ENCODE peak calls at places on chromosomes 6 and 20, in nine cellular contexts. One of them, this sample, is unnamed.

GRCh38 chr6:31609519-31610406 is 5.3 kb upstream of the AIF1 start:
- DNase-seq in mammary epithelial cell: no peak
- DNase-seq in K562: peak; percentile 42
- DNase-seq in transverse colon: no peak
- DNase-seq in aorta: no peak
- DNase-seq in neural progenitor cell: no peak
- DNase-seq in fibroblast of lung: no peak
- DNase-seq in mesenchymal stem cell: no peak
- DNase-seq in small intestine: no peak
- DNase-seq in this sample: no peak

GRCh38 chr6:132841967-132842366 is 27.6 kb downstream of the RPS12 start:
- DNase-seq in mammary epithelial cell: no peak
- DNase-seq in K562: no peak
- DNase-seq in transverse colon: no peak
- DNase-seq in aorta: no peak
- DNase-seq in neural progenitor cell: no peak
- DNase-seq in fibroblast of lung: no peak
- DNase-seq in mesenchymal stem cell: no peak
- DNase-seq in small intestine: no peak
- DNase-seq in this sample: no peak

GRCh38 chr6:42279144-42279781 is 61.6 kb upstream of the MRPS10 start:
- DNase-seq in mammary epithelial cell: peak; percentile 67
- DNase-seq in K562: no peak
- DNase-seq in transverse colon: peak; percentile 70
- DNase-seq in aorta: no peak
- DNase-seq in neural progenitor cell: no peak
- DNase-seq in fibroblast of lung: peak; percentile 51
- DNase-seq in mesenchymal stem cell: no peak
- DNase-seq in small intestine: peak; percentile 94
- DNase-seq in this sample: no peak

GRCh38 chr6:52392944-52393343 is 27.2 kb upstream of the EFHC1 start:
- DNase-seq in mammary epithelial cell: peak; percentile 57
- DNase-seq in K562: no peak
- DNase-seq in transverse colon: no peak
- DNase-seq in aorta: no peak
- DNase-seq in neural progenitor cell: no peak
- DNase-seq in fibroblast of lung: peak; percentile 84
- DNase-seq in mesenchymal stem cell: peak; percentile 51
- DNase-seq in small intestine: peak; percentile 33
- DNase-seq in this sample: no peak

GRCh38 chr6:76230711-76231110 is 158.2 kb upstream of the IMPG1 start:
- DNase-seq in mammary epithelial cell: peak; percentile 1
- DNase-seq in K562: no peak
- DNase-seq in transverse colon: no peak
- DNase-seq in aorta: no peak
- DNase-seq in neural progenitor cell: no peak
- DNase-seq in fibroblast of lung: no peak
- DNase-seq in mesenchymal stem cell: no peak
- DNase-seq in small intestine: no peak
- DNase-seq in this sample: no peak

GRCh38 chr6:143675946-143676345 is 1.8 kb upstream of the PHACTR2 start:
- DNase-seq in mammary epithelial cell: no peak
- DNase-seq in K562: no peak
- DNase-seq in transverse colon: no peak
- DNase-seq in aorta: no peak
- DNase-seq in neural progenitor cell: no peak
- DNase-seq in fibroblast of lung: peak; percentile 64
- DNase-seq in mesenchymal stem cell: peak; percentile 46
- DNase-seq in small intestine: no peak
- DNase-seq in this sample: no peak

GRCh38 chr6:78598966-78599365 is 268.4 kb upstream of the IRAK1BP1 start:
- DNase-seq in mammary epithelial cell: peak; percentile 98
- DNase-seq in K562: no peak
- DNase-seq in transverse colon: no peak
- DNase-seq in aorta: no peak
- DNase-seq in neural progenitor cell: no peak
- DNase-seq in fibroblast of lung: peak; percentile 99
- DNase-seq in mesenchymal stem cell: peak; percentile 76
- DNase-seq in small intestine: no peak
- DNase-seq in this sample: no peak

GRCh38 chr20:53891306-53891894 is 179.0 kb downstream of the BCAS1 start:
- DNase-seq in mammary epithelial cell: no peak
- DNase-seq in K562: no peak
- DNase-seq in transverse colon: no peak
- DNase-seq in aorta: no peak
- DNase-seq in neural progenitor cell: no peak
- DNase-seq in fibroblast of lung: no peak
- DNase-seq in mesenchymal stem cell: peak; percentile 86
- DNase-seq in small intestine: no peak
- DNase-seq in this sample: no peak

GRCh38 chr6:89895273-89895874 is 1.1 kb downstream of the GJA10 start:
- DNase-seq in mammary epithelial cell: peak; percentile 58
- DNase-seq in K562: no peak
- DNase-seq in transverse colon: no peak
- DNase-seq in aorta: no peak
- DNase-seq in neural progenitor cell: peak; percentile 85
- DNase-seq in fibroblast of lung: peak; percentile 62
- DNase-seq in mesenchymal stem cell: peak; percentile 74
- DNase-seq in small intestine: peak; percentile 4
- DNase-seq in this sample: no peak

GRCh38 chr6:37678078-37678846 is 19.4 kb downstream of the MDGA1 start:
- DNase-seq in mammary epithelial cell: no peak
- DNase-seq in K562: no peak
- DNase-seq in transverse colon: no peak
- DNase-seq in aorta: no peak
- DNase-seq in neural progenitor cell: no peak
- DNase-seq in fibroblast of lung: no peak
- DNase-seq in mesenchymal stem cell: no peak
- DNase-seq in small intestine: no peak
- DNase-seq in this sample: no peak

GRCh38 chr20:56875052-56875663 is 246.1 kb downstream of the TFAP2C start:
- DNase-seq in mammary epithelial cell: peak; percentile 91
- DNase-seq in K562: no peak
- DNase-seq in transverse colon: peak; percentile 10
- DNase-seq in aorta: no peak
- DNase-seq in neural progenitor cell: no peak
- DNase-seq in fibroblast of lung: peak; percentile 75
- DNase-seq in mesenchymal stem cell: peak; percentile 82
- DNase-seq in small intestine: no peak
- DNase-seq in this sample: no peak

GRCh38 chr20:59403261-59403961 is 103.0 kb downstream of the EDN3 start:
- DNase-seq in mammary epithelial cell: no peak
- DNase-seq in K562: peak; percentile 96
- DNase-seq in transverse colon: peak; percentile 62
- DNase-seq in aorta: peak; percentile 85
- DNase-seq in neural progenitor cell: peak; percentile 87
- DNase-seq in fibroblast of lung: no peak
- DNase-seq in mesenchymal stem cell: no peak
- DNase-seq in small intestine: peak; percentile 49
- DNase-seq in this sample: no peak

GRCh38 chr6:137933696-137934095 is 66.6 kb downstream of the TNFAIP3 start:
- DNase-seq in mammary epithelial cell: peak; percentile 95
- DNase-seq in K562: no peak
- DNase-seq in transverse colon: no peak
- DNase-seq in aorta: no peak
- DNase-seq in neural progenitor cell: no peak
- DNase-seq in fibroblast of lung: peak; percentile 82
- DNase-seq in mesenchymal stem cell: no peak
- DNase-seq in small intestine: no peak
- DNase-seq in this sample: peak; percentile 56

GRCh38 chr6:73323323-73323722 is 30.8 kb downstream of the DPPA5 start:
- DNase-seq in mammary epithelial cell: no peak
- DNase-seq in K562: no peak
- DNase-seq in transverse colon: no peak
- DNase-seq in aorta: no peak
- DNase-seq in neural progenitor cell: peak; percentile 43
- DNase-seq in fibroblast of lung: no peak
- DNase-seq in mesenchymal stem cell: no peak
- DNase-seq in small intestine: no peak
- DNase-seq in this sample: no peak

GRCh38 chr6:13480631-13481501 is 6.5 kb downstream of the GFOD1 start:
- DNase-seq in mammary epithelial cell: peak; percentile 33
- DNase-seq in K562: no peak
- DNase-seq in transverse colon: no peak
- DNase-seq in aorta: no peak
- DNase-seq in neural progenitor cell: no peak
- DNase-seq in fibroblast of lung: peak; percentile 76
- DNase-seq in mesenchymal stem cell: no peak
- DNase-seq in small intestine: no peak
- DNase-seq in this sample: no peak

GRCh38 chr20:40488401-40488800 is 200.6 kb downstream of the MAFB start:
- DNase-seq in mammary epithelial cell: peak; percentile 60
- DNase-seq in K562: no peak
- DNase-seq in transverse colon: no peak
- DNase-seq in aorta: no peak
- DNase-seq in neural progenitor cell: no peak
- DNase-seq in fibroblast of lung: no peak
- DNase-seq in mesenchymal stem cell: no peak
- DNase-seq in small intestine: no peak
- DNase-seq in this sample: no peak

GRCh38 chr6:93079061-93079460 is 340.3 kb downstream of the EPHA7 start:
- DNase-seq in mammary epithelial cell: no peak
- DNase-seq in K562: no peak
- DNase-seq in transverse colon: no peak
- DNase-seq in aorta: no peak
- DNase-seq in neural progenitor cell: no peak
- DNase-seq in fibroblast of lung: no peak
- DNase-seq in mesenchymal stem cell: no peak
- DNase-seq in small intestine: no peak
- DNase-seq in this sample: no peak

GRCh38 chr6:81731814-81732213 is 20.7 kb downstream of the TENT5A start:
- DNase-seq in mammary epithelial cell: no peak
- DNase-seq in K562: no peak
- DNase-seq in transverse colon: no peak
- DNase-seq in aorta: no peak
- DNase-seq in neural progenitor cell: no peak
- DNase-seq in fibroblast of lung: peak; percentile 83
- DNase-seq in mesenchymal stem cell: peak; percentile 31
- DNase-seq in small intestine: no peak
- DNase-seq in this sample: no peak

DNA sequence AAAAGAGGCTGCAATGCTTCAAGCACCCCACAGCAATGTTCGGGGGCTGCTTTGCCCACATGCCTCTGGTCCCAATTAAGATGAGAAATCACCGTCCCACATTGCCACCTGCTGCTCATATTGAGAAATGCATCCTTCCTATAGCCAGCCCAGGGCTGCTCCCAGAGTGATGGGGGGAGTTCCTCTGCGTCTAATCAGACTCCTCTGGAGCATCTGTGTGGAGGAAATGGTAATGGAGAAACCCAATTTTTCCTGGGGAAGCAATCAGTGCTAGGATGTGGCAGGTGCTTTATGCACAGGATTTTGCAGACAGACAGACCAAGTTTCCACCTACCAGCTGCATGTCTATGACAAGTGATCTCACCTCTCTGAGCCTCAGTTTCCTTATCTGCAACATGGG is 33.6 kb downstream of the PTGIS start:
- DNase-seq in mammary epithelial cell: peak; percentile 36
- DNase-seq in K562: peak; percentile 81
- DNase-seq in transverse colon: peak; percentile 52
- DNase-seq in aorta: no peak
- DNase-seq in neural progenitor cell: peak; percentile 81
- DNase-seq in fibroblast of lung: peak; percentile 19
- DNase-seq in mesenchymal stem cell: peak; percentile 60
- DNase-seq in small intestine: peak; percentile 54
- DNase-seq in this sample: no peak
- H3K36me3 ChIP-seq in mammary epithelial cell: no peaks in the 10 kb centered on the region
- H3K36me3 ChIP-seq in K562: no peaks in the 10 kb centered on the region
- H3K36me3 ChIP-seq in transverse colon: no peaks in the 10 kb centered on the region
- H3K36me3 ChIP-seq in aorta: peaks cover 7% of the 10 kb centered on the region
- H3K36me3 ChIP-seq in neural progenitor cell: peaks cover 6% of the 10 kb centered on the region
- H3K36me3 ChIP-seq in fibroblast of lung: no peaks in the 10 kb centered on the region
- H3K36me3 ChIP-seq in mesenchymal stem cell: peaks cover 98% of the 10 kb centered on the region
- H3K36me3 ChIP-seq in small intestine: no peaks in the 10 kb centered on the region
- H3K36me3 ChIP-seq in this sample: no peaks in the 10 kb centered on the region

DNA sequence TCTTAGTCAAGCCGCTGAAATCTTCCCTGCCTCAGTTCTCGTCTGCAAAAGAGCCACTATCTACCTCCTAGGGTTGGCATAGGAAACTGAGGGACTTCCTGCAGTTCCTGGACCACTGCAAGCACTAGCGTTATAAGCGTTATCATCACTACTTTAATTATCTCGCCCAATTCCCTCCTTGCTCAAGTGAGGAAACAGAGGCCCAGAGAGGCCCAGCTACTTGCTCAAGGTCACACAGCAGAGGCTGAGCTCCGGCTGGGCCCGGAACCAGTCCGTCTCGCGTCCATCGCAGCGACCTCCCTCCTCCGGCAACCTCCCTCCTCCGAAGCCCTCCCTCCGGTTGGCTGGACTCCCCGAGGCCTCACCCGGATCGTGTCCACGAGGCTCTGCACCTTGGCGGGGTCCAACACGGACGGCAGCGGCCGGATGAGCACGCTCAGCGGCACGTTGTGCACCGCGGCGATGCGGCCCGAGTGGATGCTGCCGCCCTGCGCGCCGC is 340 bp downstream of the SRXN1 start:
- DNase-seq in mammary epithelial cell: peak; percentile 25
- DNase-seq in K562: no peak
- DNase-seq in transverse colon: peak; percentile 22
- DNase-seq in aorta: no peak
- DNase-seq in neural progenitor cell: no peak
- DNase-seq in fibroblast of lung: peak; percentile 52
- DNase-seq in mesenchymal stem cell: peak; percentile 51
- DNase-seq in small intestine: no peak
- DNase-seq in this sample: no peak
- H3K27ac ChIP-seq in mammary epithelial cell: peak overlapping the region; percentile 64
- H3K27ac ChIP-seq in K562: peak overlapping the region; percentile 98
- H3K27ac ChIP-seq in transverse colon: peak overlapping the region; percentile 89
- H3K27ac ChIP-seq in aorta: peak overlapping the region; percentile 20
- H3K27ac ChIP-seq in neural progenitor cell: no peak overlapping the region
- H3K27ac ChIP-seq in fibroblast of lung: peak overlapping the region; percentile 93
- H3K27ac ChIP-seq in mesenchymal stem cell: no peak overlapping the region
- H3K27ac ChIP-seq in small intestine: peak overlapping the region; percentile 79
- H3K27ac ChIP-seq in this sample: peak overlapping the region; percentile 89

DNA sequence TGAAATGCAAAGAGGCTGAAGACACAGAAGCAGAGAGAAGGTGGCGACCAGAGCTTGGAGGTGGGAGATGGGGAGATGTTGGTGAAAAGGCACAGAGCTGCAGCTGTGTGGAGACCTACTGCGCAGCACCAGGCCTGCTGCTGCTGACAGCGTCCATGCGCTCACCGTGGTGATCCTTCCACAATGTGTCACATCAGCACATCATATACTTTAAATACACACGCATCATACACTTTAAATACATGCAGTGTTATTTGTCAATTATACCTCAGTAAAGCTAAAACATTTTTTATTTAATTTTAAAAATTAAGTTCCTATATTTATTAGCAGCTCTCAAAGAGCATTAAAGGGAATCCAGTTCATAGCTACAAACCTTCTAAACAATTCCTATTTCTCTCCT is 200.9 kb downstream of the TTLL2 start:
- DNase-seq in mammary epithelial cell: no peak
- DNase-seq in K562: no peak
- DNase-seq in transverse colon: no peak
- DNase-seq in aorta: no peak
- DNase-seq in neural progenitor cell: no peak
- DNase-seq in fibroblast of lung: no peak
- DNase-seq in mesenchymal stem cell: no peak
- DNase-seq in small intestine: no peak
- DNase-seq in this sample: no peak
- H3K9me3 ChIP-seq in mammary epithelial cell: peaks cover 27% of the 10 kb centered on the region
- H3K9me3 ChIP-seq in K562: no peaks in the 10 kb centered on the region
- H3K9me3 ChIP-seq in transverse colon: no peaks in the 10 kb centered on the region
- H3K9me3 ChIP-seq in aorta: no peaks in the 10 kb centered on the region
- H3K9me3 ChIP-seq in neural progenitor cell: no peaks in the 10 kb centered on the region
- H3K9me3 ChIP-seq in fibroblast of lung: no peaks in the 10 kb centered on the region
- H3K9me3 ChIP-seq in mesenchymal stem cell: no peaks in the 10 kb centered on the region
- H3K9me3 ChIP-seq in small intestine: no peaks in the 10 kb centered on the region
- H3K9me3 ChIP-seq in this sample: no peaks in the 10 kb centered on the region

GRCh38 chr20:45851501-45851900 is 5.7 kb downstream of the ACOT8 start:
- DNase-seq in mammary epithelial cell: no peak
- DNase-seq in K562: no peak
- DNase-seq in transverse colon: no peak
- DNase-seq in aorta: no peak
- DNase-seq in neural progenitor cell: no peak
- DNase-seq in fibroblast of lung: no peak
- DNase-seq in mesenchymal stem cell: no peak
- DNase-seq in small intestine: no peak
- DNase-seq in this sample: no peak
- H3K36me3 ChIP-seq in mammary epithelial cell: peaks cover 4% of the 10 kb centered on the region
- H3K36me3 ChIP-seq in K562: peaks cover 14% of the 10 kb centered on the region
- H3K36me3 ChIP-seq in transverse colon: peaks cover 5% of the 10 kb centered on the region
- H3K36me3 ChIP-seq in aorta: no peaks in the 10 kb centered on the region
- H3K36me3 ChIP-seq in neural progenitor cell: no peaks in the 10 kb centered on the region
- H3K36me3 ChIP-seq in fibroblast of lung: peaks cover 6% of the 10 kb centered on the region
- H3K36me3 ChIP-seq in mesenchymal stem cell: peaks cover 58% of the 10 kb centered on the region
- H3K36me3 ChIP-seq in small intestine: peaks cover 3% of the 10 kb centered on the region
- H3K36me3 ChIP-seq in this sample: no peaks in the 10 kb centered on the region

This sample was measured in breast epithelium.